ENCODE peak calls at places on chromosomes 1 and 21, in eight cellular contexts. Q is WTC11, K is AG09319, E is stomach, C is AG04449, H is left lung, S is fibroblast of mammary gland, P is foreskin fibroblast. Z is an unnamed sample.

GRCh38 chr21:31892686-31893085 is 19.9 kb downstream of the HUNK start:
- DNase-seq in Q (peak), K (no peak), E (no peak), C (no peak), H (no peak), S (no peak), P (no peak), Z (no peak)

GRCh38 chr1:55696181-55696580 is 481.0 kb upstream of the USP24 start:
- DNase-seq in Q (no peak), K (peak), E (no peak), C (peak), H (no peak), S (peak), P (peak), Z (no peak)

GRCh38 chr1:19596065-19596718 is 47.9 kb upstream of the NBL1 start:
- DNase-seq in Q (peak), K (no peak), E (no peak), C (no peak), H (no peak), S (no peak), P (no peak), Z (no peak)

GRCh38 chr21:18725653-18726052 is 322.1 kb upstream of the TMPRSS15 start:
- DNase-seq in Q (peak), K (no peak), E (no peak), C (no peak), H (no peak), S (no peak), P (no peak), Z (no peak)

GRCh38 chr1:206062464-206062863 is 9.5 kb downstream of the RHEX start:
- DNase-seq in Q (no peak), K (no peak), E (no peak), C (no peak), H (no peak), S (peak), P (no peak), Z (no peak)

GRCh38 chr1:209805341-209805781 is 581 bp downstream of the IRF6 start:
- DNase-seq in Q (peak), K (no peak), E (peak), C (no peak), H (no peak), S (no peak), P (no peak), Z (no peak)

GRCh38 chr1:219541946-219542345 is 71.0 kb downstream of the ZC3H11B start:
- DNase-seq in Q (no peak), K (no peak), E (no peak), C (no peak), H (no peak), S (no peak), P (no peak), Z (no peak)

GRCh38 chr1:103250441-103250861 is 142.1 kb upstream of the COL11A1 start:
- DNase-seq in Q (peak), K (no peak), E (no peak), C (no peak), H (no peak), S (no peak), P (peak), Z (no peak)

GRCh38 chr1:1926346-1926811 is 7.3 kb upstream of the TMEM52 start:
- DNase-seq in Q (no peak), K (no peak), E (no peak), C (no peak), H (no peak), S (no peak), P (no peak), Z (no peak)

GRCh38 chr21:34166468-34166867 is 93.1 kb downstream of the MRPS6 start:
- DNase-seq in Q (no peak), K (no peak), E (no peak), C (no peak), H (no peak), S (no peak), P (peak), Z (no peak)

GRCh38 chr1:167434306-167434705 is 84.0 kb downstream of the CD247 start:
- DNase-seq in Q (no peak), K (no peak), E (no peak), C (no peak), H (peak), S (no peak), P (no peak), Z (no peak)

GRCh38 chr1:151495316-151495715 is 15.9 kb upstream of the CGN start:
- DNase-seq in Q (no peak), K (no peak), E (no peak), C (no peak), H (no peak), S (no peak), P (no peak), Z (no peak)

GRCh38 chr1:16724718-16725438 is 15.4 kb upstream of the RNU1-4 start:
- DNase-seq in Q (peak), K (no peak), E (peak), C (no peak), H (no peak), S (no peak), P (no peak), Z (no peak)

GRCh38 chr1:227124461-227124860 is 184.4 kb downstream of the COQ8A start:
- DNase-seq in Q (no peak), K (no peak), E (no peak), C (no peak), H (no peak), S (no peak), P (peak), Z (no peak)

GRCh38 chr1:167631987-167632680 is 2.1 kb downstream of the RCSD1 start:
- DNase-seq in Q (no peak), K (no peak), E (no peak), C (no peak), H (no peak), S (no peak), P (no peak), Z (no peak)

GRCh38 chr1:27455166-27455811 is 34.7 kb downstream of the WASF2 start:
- DNase-seq in Q (no peak), K (no peak), E (no peak), C (no peak), H (no peak), S (no peak), P (no peak), Z (no peak)

GRCh38 chr1:230108580-230108979 is 41.5 kb downstream of the GALNT2 start:
- DNase-seq in Q (no peak), K (no peak), E (no peak), C (no peak), H (no peak), S (no peak), P (no peak), Z (no peak)

GRCh38 chr1:210917560-210918214 is 216.3 kb downstream of the KCNH1 start:
- DNase-seq in Q (no peak), K (no peak), E (no peak), C (no peak), H (no peak), S (no peak), P (no peak), Z (no peak)

GRCh38 chr1:45863117-45863670 is 59.8 kb downstream of the MAST2 start:
- DNase-seq in Q (no peak), K (no peak), E (no peak), C (no peak), H (no peak), S (no peak), P (peak), Z (no peak)

GRCh38 chr21:15848632-15849031 is 118.8 kb downstream of the USP25 start:
- DNase-seq in Q (no peak), K (no peak), E (no peak), C (peak), H (no peak), S (peak), P (peak), Z (no peak)

GRCh38 chr1:19424651-19425570 is 60.4 kb downstream of the CAPZB start:
- DNase-seq in Q (no peak), K (no peak), E (no peak), C (no peak), H (peak), S (no peak), P (peak), Z (no peak)

GRCh38 chr1:11836955-11837766 is 10.4 kb downstream of the NPPA start:
- DNase-seq in Q (no peak), K (no peak), E (no peak), C (no peak), H (no peak), S (no peak), P (no peak), Z (no peak)

GRCh38 chr1:222310830-222311229 is 237.1 kb downstream of the HHIPL2 start:
- DNase-seq in Q (no peak), K (no peak), E (no peak), C (no peak), H (no peak), S (no peak), P (no peak), Z (no peak)

GRCh38 chr1:50084389-50084788 is 24.3 kb upstream of the ELAVL4 start:
- DNase-seq in Q (no peak), K (no peak), E (no peak), C (no peak), H (no peak), S (no peak), P (no peak), Z (no peak)

GRCh38 chr1:85048296-85049064 is at the start of gene MCOLN3:
- DNase-seq in Q (peak), K (no peak), E (peak), C (no peak), H (peak), S (peak), P (peak), Z (no peak)

GRCh38 chr21:46295996-46296752 is 10.0 kb downstream of the YBEY start:
- DNase-seq in Q (no peak), K (peak), E (peak), C (no peak), H (peak), S (peak), P (peak), Z (peak)

GRCh38 chr1:119799599-119800177 is 11.6 kb downstream of the REG4 start:
- DNase-seq in Q (no peak), K (no peak), E (no peak), C (no peak), H (no peak), S (no peak), P (no peak), Z (no peak)

GRCh38 chr21:39874759-39875158 is 7.5 kb downstream of the PCP4 start:
- DNase-seq in Q (no peak), K (no peak), E (no peak), C (no peak), H (no peak), S (no peak), P (no peak), Z (no peak)

GRCh38 chr1:169809370-169810095 is 14.8 kb upstream of the METTL18 start:
- DNase-seq in Q (no peak), K (peak), E (no peak), C (no peak), H (no peak), S (peak), P (peak), Z (no peak)

GRCh38 chr21:14361958-14362357 is 21.0 kb downstream of the HSPA13 start:
- DNase-seq in Q (no peak), K (no peak), E (no peak), C (no peak), H (no peak), S (peak), P (no peak), Z (no peak)

GRCh38 chr1:187839873-187840272 is 1011.1 kb downstream of the PLA2G4A start:
- DNase-seq in Q (no peak), K (no peak), E (no peak), C (no peak), H (no peak), S (no peak), P (peak), Z (no peak)

GRCh38 chr1:33586111-33586510 is 113.7 kb downstream of the ZSCAN20 start:
- DNase-seq in Q (no peak), K (no peak), E (no peak), C (peak), H (no peak), S (peak), P (peak), Z (no peak)

DNA sequence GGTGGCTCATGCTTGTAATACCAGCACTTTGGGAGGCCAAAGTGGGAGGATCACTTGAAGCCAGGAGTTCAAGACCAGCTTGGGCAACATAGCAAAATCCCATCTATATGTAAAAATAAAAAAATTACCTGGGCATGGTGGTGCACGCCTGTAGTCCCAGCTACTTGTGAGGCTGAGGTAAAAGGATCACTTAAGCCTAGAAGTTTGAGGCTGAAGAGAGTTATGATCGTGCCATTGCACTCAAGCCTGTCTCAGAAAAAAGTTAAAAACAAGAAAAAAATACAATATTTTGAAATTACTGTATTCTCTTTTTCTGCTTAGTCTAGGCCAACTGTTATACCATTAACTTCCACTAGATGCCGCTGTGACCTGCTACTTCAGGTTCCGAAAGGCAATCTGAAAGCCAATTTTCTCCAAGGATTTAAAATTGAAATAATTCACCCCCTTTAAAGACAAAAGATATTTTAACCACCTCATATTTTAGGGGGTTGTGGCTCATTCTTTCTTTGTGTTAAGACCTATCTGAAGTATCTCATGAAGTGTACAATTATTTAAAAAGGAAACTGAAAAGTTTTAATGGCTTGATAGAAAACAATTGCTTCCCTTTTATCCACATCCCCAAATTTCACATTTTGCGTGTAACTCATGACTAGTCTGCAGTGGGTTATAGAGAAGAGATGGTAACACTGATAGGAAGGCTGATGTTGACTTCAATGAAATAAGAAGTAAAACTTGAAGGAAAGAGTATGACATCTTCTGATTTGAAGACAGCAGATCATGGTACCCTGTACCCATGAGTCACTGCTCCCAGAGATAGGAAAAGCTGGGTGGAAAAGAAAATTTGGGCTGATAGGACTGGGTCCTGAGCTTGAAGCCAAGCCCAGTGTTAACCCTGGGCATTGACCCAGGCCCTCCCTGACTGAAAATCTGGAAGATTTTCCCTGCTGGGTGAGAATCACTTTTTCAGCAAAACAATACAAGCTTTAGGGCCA is 24.4 kb upstream of the CLDN14 start:
- DNase-seq in Q (peak), K (peak), E (no peak), C (no peak), H (no peak), S (peak), P (peak), Z (no peak)
- TF ChIP-seq CTCF in Q (peak), K (peak), E (peak), C (peak), H (peak), S (peak), P (peak), Z (peak)

DNA sequence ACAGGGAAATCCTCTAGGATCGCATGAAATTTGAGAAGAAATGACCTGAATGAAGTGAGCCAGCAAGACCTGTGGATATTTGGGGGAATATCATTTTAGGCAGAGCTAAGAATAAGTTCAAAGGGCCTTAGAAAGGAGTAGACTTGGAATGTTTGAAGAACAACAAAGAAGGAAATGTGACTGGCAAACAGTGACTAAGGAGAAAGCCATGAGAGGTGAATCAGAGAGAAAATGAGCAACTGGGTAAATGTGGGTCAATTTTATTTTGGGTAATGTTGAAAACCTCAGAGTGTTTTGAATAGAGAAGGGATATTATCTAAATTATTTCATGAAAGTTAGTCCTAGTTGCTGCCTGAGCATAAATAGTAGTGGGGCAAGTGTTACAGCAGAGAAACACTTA is 672.8 kb downstream of the LMO4 start:
- DNase-seq in Q (no peak), K (no peak), E (no peak), C (peak), H (no peak), S (peak), P (peak), Z (no peak)
- TF ChIP-seq CTCF in Q (no peak), K (no peak), E (no peak), C (no peak), H (no peak), S (no peak), P (no peak), Z (no peak)

DNA sequence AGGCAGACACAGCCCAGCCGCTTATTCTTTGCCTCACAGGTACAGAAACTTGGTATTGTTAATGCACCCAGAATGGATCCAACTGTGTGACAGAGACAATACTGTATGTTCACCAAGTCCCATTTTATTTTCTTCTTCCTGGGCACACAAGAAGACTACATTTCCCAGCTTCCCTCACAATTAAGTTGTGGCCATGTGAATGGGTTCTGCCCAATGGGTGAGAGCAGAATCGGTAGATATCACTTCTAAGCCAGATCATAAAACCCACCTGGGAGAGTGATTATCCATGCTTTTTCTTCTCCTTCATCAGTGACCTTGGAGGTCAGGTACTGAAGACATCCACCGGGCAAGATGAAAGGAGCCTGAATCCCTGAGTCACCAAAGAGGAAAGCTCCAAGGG is 79.0 kb upstream of the GRIK3 start:
- DNase-seq in Q (no peak), K (no peak), E (no peak), C (no peak), H (no peak), S (no peak), P (no peak), Z (no peak)
- TF ChIP-seq CTCF in Q (no peak), K (no peak), E (no peak), C (no peak), H (no peak), S (no peak), P (no peak), Z (no peak)

DNA sequence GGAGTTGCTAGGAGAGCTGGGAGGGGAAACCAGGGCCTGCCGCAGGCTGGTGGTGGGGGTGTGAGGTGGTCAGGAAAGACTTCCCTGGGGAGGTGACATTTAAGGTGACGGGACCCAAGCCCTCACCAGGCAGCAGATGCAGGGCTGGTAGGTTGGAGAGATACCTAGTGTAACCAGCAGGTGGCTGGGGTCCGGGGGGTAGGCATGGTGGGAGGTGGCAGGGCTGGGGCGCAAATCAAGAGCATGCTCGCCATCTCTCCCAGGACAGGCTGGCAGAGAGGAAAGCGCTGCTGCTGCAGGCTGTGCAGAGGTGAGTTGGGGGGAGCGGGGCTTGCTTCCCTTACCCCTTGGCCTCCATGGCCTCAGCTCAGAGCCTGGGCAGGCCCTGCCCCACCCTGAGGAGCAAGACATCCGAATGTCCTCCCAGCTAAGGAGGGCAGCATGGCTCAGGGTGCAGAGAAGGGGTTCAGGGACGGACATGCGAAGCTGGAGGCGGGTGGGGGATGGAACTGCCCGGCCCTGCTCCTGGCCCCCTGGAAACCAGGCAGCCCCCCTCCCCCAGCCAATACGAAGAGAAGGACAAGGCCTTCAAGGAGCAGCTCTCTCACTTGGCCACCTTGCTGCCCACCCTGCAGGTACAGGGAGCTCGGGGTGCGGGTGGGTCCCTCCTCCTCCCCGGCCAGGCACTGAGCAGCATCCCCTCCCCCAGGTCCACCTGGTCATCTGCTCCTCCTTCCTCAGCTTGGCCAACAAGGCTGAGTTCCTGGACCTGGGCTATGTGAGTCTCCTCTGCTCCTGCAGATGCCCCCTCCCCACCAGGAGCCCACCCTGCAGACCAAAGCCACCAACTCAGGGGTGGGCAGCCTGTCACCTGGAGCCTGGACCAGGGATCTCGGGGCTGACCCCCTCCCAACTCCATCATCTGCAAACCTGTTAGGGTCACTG is 4.0 kb downstream of the RNF207 start:
- DNase-seq in Q (peak), K (no peak), E (no peak), C (no peak), H (no peak), S (no peak), P (no peak), Z (no peak)
- TF ChIP-seq CTCF in Q (no peak), K (peak), E (no peak), C (no peak), H (no peak), S (peak), P (no peak), Z (no peak)

DNA sequence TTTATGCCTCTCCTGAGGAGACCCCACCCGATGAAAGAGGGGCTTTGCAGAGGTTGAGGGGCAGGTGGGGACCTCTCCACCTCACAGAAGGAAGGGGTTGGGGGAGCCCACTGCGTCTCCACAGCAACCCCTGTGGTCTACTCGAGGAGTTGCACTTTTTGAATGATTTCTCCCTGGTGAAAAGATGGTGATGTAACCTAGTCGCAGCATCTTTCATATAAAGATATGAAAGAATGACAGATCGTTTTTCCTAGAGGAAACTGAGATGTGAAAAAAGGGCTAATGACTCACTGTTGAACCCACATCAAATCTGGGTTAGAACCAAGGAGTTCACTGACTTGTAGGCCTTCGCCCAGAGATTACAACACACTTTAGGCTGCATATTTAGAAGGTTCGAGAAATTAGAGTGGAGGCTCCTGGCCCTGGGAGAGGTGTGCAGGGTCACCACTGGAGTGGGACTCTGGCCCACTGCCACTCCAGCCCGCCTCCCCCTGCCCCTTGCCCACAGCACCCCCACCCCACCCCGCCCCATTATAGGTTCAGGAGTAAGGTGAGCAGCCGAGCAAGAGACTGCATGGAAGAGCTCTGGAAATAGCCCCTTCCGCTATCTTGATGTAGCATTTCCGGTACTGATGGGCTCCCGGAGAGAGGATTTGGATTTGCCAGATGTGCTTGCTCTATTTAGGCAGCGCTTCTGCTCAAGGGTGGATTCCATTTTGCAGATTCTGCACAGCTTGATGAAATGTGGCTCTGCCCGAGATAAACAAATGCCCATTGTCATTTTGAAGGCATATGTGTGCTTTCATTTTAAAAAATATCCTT is 6.7 kb downstream of the TGFB2 start:
- DNase-seq in Q (peak), K (no peak), E (no peak), C (no peak), H (no peak), S (peak), P (no peak), Z (no peak)
- TF ChIP-seq CTCF in Q (peak), K (peak), E (peak), C (peak), H (no peak), S (peak), P (peak), Z (no peak)

Z was measured in natural killer cell.